ENCODE peak calls at places on chromosomes 4 and X, in ten cellular contexts. V is endothelial cell, X is stromal cell of bone marrow, T is NCI-H774, J is astrocyte of the cerebellum, N is cardiac muscle cell, Q is AG08395, K is NCI-H2081, E is breast epithelium, I is omental fat pad. O is an unnamed sample.

GRCh38 chrX:150365051-150365952 is 2.2 kb downstream of the MAMLD1 start:
- DNase-seq in J (no peak), V (peak; percentile 80), N (peak; percentile 72), X (no peak), E (peak; percentile 54), I (no peak), K (no peak), T (peak; percentile 54), Q (no peak), O (no peak)

GRCh38 chr4:156146581-156146980 is 192.9 kb upstream of the CTSO start:
- DNase-seq in T (no peak), E (no peak), N (no peak), J (peak; percentile 9), X (no peak), I (no peak), K (peak; percentile 11), Q (no peak), V (no peak), O (no peak)

GRCh38 chr4:33864290-33864859 is 2379.9 kb downstream of the ARAP2 start:
- DNase-seq in X (no peak), V (no peak), Q (no peak), I (no peak), T (no peak), E (no peak), N (no peak), J (no peak), K (no peak), O (no peak)

GRCh38 chrX:105307762-105308161 is 87.3 kb upstream of the TEX13A start:
- DNase-seq in T (no peak), X (no peak), Q (no peak), V (no peak), E (no peak), I (no peak), N (peak; percentile 5), K (no peak), J (no peak), O (no peak)

GRCh38 chr4:3869661-3870566 is 103.7 kb downstream of the ADRA2C start:
- DNase-seq in N (no peak), I (no peak), X (no peak), J (no peak), V (no peak), E (no peak), Q (no peak), T (no peak), K (no peak), O (no peak)

GRCh38 chr4:10622728-10623127 is 61.8 kb downstream of the CLNK start:
- DNase-seq in X (no peak), T (no peak), I (no peak), K (no peak), V (peak; percentile 19), E (no peak), J (no peak), N (peak; percentile 27), Q (no peak), O (no peak)

GRCh38 chrX:69145281-69145680 is 20.0 kb downstream of the PJA1 start:
- DNase-seq in V (no peak), I (no peak), E (no peak), T (no peak), J (no peak), Q (no peak), N (no peak), K (no peak), X (no peak), O (no peak)

GRCh38 chrX:100710816-100711215 is 21.1 kb downstream of the SYTL4 start:
- DNase-seq in Q (no peak), N (no peak), E (no peak), X (no peak), V (no peak), T (no peak), J (no peak), K (no peak), I (no peak), O (no peak)